ENCODE peak calls at places on chromosomes 4 and X, in six cellular contexts. G is OCI-LY7; I is AML-193; N is bronchial epithelial cell; K is endothelial cell; L is activated CD8-positive, alpha-beta T cell treated with anti-CD3 and anti-CD28 coated beads for 36 hours. E is an unnamed sample.

GRCh38 chr4:112952301-112952700 is 97.2 kb upstream of the ANK2 start:
- DNase-seq in L (no peak), K (no peak), G (no peak), I (no peak), N (no peak), E (no peak)

GRCh38 chr4:94214703-94215360 is 7.2 kb downstream of the SMARCAD1 start:
- DNase-seq in N (no peak), L (no peak), I (no peak), K (no peak), G (no peak), E (no peak)

GRCh38 chr4:78720994-78721677 is 55.0 kb upstream of the BMP2K start:
- DNase-seq in N (no peak), L (peak; percentile 69), G (peak; percentile 40), I (no peak), K (no peak), E (no peak)

GRCh38 chr4:167537761-167538160 is 303.5 kb upstream of the SPOCK3 start:
- DNase-seq in K (no peak), N (no peak), G (no peak), L (no peak), I (no peak), E (no peak)

GRCh38 chr4:128288689-128289106 is 1.1 kb upstream of the PGRMC2 start:
- DNase-seq in I (peak; percentile 24), N (peak; percentile 86), G (peak; percentile 49), K (peak; percentile 10), L (peak; percentile 37), E (no peak)

GRCh38 chr4:20480161-20480947 is 219.9 kb upstream of the PACRGL start:
- DNase-seq in I (no peak), L (no peak), N (no peak), K (no peak), G (no peak), E (no peak)

GRCh38 chr4:26447378-26447777 is 42.9 kb downstream of the CCKAR start:
- DNase-seq in L (no peak), N (no peak), G (no peak), K (no peak), I (no peak), E (no peak)

GRCh38 chr4:6110681-6111353 is 89.5 kb downstream of the JAKMIP1 start:
- DNase-seq in G (no peak), K (no peak), N (no peak), I (no peak), L (no peak), E (no peak)

GRCh38 chr4:95231713-95232112 is 317.1 kb downstream of the UNC5C start:
- DNase-seq in K (no peak), G (no peak), N (no peak), I (no peak), L (no peak), E (no peak)

GRCh38 chr4:153514001-153514526 is 47.9 kb downstream of the TMEM131L start:
- DNase-seq in K (no peak), G (no peak), N (peak; percentile 39), L (no peak), I (no peak), E (no peak)

GRCh38 chrX:107769581-107770317 is 5.8 kb downstream of the TSC22D3 start:
- DNase-seq in N (no peak), I (no peak), K (no peak), G (no peak), L (no peak), E (no peak)

GRCh38 chr4:8351931-8352367 is 82.4 kb downstream of the HTRA3 start:
- DNase-seq in I (no peak), L (no peak), K (no peak), N (no peak), G (no peak), E (no peak)

GRCh38 chr4:1676605-1677525 is 7.2 kb downstream of the FAM53A start:
- DNase-seq in I (no peak), K (no peak), N (no peak), G (no peak), L (no peak), E (no peak)

GRCh38 chrX:103520391-103520790 is 1.1 kb upstream of the RAB40A start:
- DNase-seq in G (no peak), L (no peak), I (no peak), N (no peak), K (no peak), E (no peak)

GRCh38 chr4:5992171-5993062 is 25.8 kb downstream of the C4orf50 start:
- DNase-seq in N (no peak), L (no peak), K (no peak), I (no peak), G (peak; percentile 55), E (no peak)

GRCh38 chrX:140500427-140500826 is 4.4 kb downstream of the SOX3 start:
- DNase-seq in I (no peak), K (no peak), N (no peak), G (no peak), L (no peak), E (no peak)

GRCh38 chrX:36856849-36857248 is 151.3 kb upstream of the FAM47C start:
- DNase-seq in I (no peak), N (peak; percentile 23), K (no peak), G (no peak), L (no peak), E (no peak)

GRCh38 chrX:36957425-36958328 is 50.5 kb upstream of the FAM47C start:
- DNase-seq in N (no peak), L (no peak), K (peak; percentile 43), I (no peak), G (no peak), E (peak; percentile 1)

GRCh38 chr4:98778206-98778605 is 119.8 kb upstream of the TSPAN5 start:
- DNase-seq in G (no peak), L (no peak), K (no peak), N (peak; percentile 96), I (no peak), E (no peak)

GRCh38 chr4:24032371-24032989 is 142.6 kb upstream of the PPARGC1A start:
- DNase-seq in I (no peak), G (peak; percentile 10), N (peak; percentile 30), K (no peak), L (no peak), E (peak; percentile 9)

GRCh38 chr4:149752729-149753128 is 62.9 kb downstream of the IQCM start:
- DNase-seq in G (no peak), L (no peak), N (peak; percentile 70), I (no peak), K (no peak), E (no peak)

GRCh38 chr4:176548571-176548970 is 228.8 kb downstream of the SPCS3 start:
- DNase-seq in L (no peak), G (no peak), K (no peak), I (no peak), N (peak; percentile 85), E (no peak)

GRCh38 chr4:16227462-16227868 is 1.2 kb upstream of the TAPT1 start:
- DNase-seq in N (no peak), K (no peak), I (no peak), G (peak; percentile 49), L (peak; percentile 32), E (no peak)

GRCh38 chrX:154731881-154732280 is 19.0 kb downstream of the GAB3 start:
- DNase-seq in G (no peak), I (no peak), N (no peak), L (no peak), K (no peak), E (no peak)

GRCh38 chr4:71974681-71975080 is 57.1 kb upstream of the NPFFR2 start:
- DNase-seq in G (no peak), I (no peak), N (peak; percentile 75), L (no peak), K (no peak), E (no peak)

E was measured in germinal center.